ENCODE peak calls at places on chromosomes 5 and 9, in ten cellular contexts. One of them, this sample, is unnamed.

GRCh38 chr9:5450360-5451051 is at the start of gene CD274:
- DNase-seq in BJ: peak
- DNase-seq in GM10248: peak
- DNase-seq in psoas muscle: peak
- DNase-seq in WTC11: peak
- DNase-seq in MM.1S: peak
- DNase-seq in AG09319: peak
- DNase-seq in fibroblast of villous mesenchyme: peak
- DNase-seq in pancreas: peak
- DNase-seq in cardiac muscle cell: peak
- DNase-seq in this sample: peak

GRCh38 chr5:136890431-136891148 is 525.2 kb upstream of the TRPC7 start:
- DNase-seq in BJ: no peak
- DNase-seq in GM10248: no peak
- DNase-seq in psoas muscle: no peak
- DNase-seq in WTC11: no peak
- DNase-seq in MM.1S: no peak
- DNase-seq in AG09319: no peak
- DNase-seq in fibroblast of villous mesenchyme: no peak
- DNase-seq in pancreas: no peak
- DNase-seq in cardiac muscle cell: no peak
- DNase-seq in this sample: no peak

GRCh38 chr9:85508616-85509015 is 233.1 kb downstream of the AGTPBP1 start:
- DNase-seq in BJ: no peak
- DNase-seq in GM10248: no peak
- DNase-seq in psoas muscle: no peak
- DNase-seq in WTC11: no peak
- DNase-seq in MM.1S: no peak
- DNase-seq in AG09319: no peak
- DNase-seq in fibroblast of villous mesenchyme: no peak
- DNase-seq in pancreas: no peak
- DNase-seq in cardiac muscle cell: no peak
- DNase-seq in this sample: no peak

GRCh38 chr5:74403771-74404170 is 236.8 kb downstream of the ENC1 start:
- DNase-seq in BJ: no peak
- DNase-seq in GM10248: no peak
- DNase-seq in psoas muscle: no peak
- DNase-seq in WTC11: no peak
- DNase-seq in MM.1S: no peak
- DNase-seq in AG09319: no peak
- DNase-seq in fibroblast of villous mesenchyme: no peak
- DNase-seq in pancreas: no peak
- DNase-seq in cardiac muscle cell: no peak
- DNase-seq in this sample: no peak

GRCh38 chr9:74742792-74743389 is 144.8 kb downstream of the TRPM6 start:
- DNase-seq in BJ: no peak
- DNase-seq in GM10248: no peak
- DNase-seq in psoas muscle: no peak
- DNase-seq in WTC11: peak
- DNase-seq in MM.1S: peak
- DNase-seq in AG09319: no peak
- DNase-seq in fibroblast of villous mesenchyme: peak
- DNase-seq in pancreas: no peak
- DNase-seq in cardiac muscle cell: peak
- DNase-seq in this sample: no peak

GRCh38 chr5:178762960-178763359 is 32.5 kb upstream of the ZNF354A start:
- DNase-seq in BJ: no peak
- DNase-seq in GM10248: no peak
- DNase-seq in psoas muscle: no peak
- DNase-seq in WTC11: no peak
- DNase-seq in MM.1S: no peak
- DNase-seq in AG09319: no peak
- DNase-seq in fibroblast of villous mesenchyme: no peak
- DNase-seq in pancreas: no peak
- DNase-seq in cardiac muscle cell: no peak
- DNase-seq in this sample: no peak

GRCh38 chr5:12023614-12024241 is 119.5 kb upstream of the CTNND2 start:
- DNase-seq in BJ: no peak
- DNase-seq in GM10248: peak
- DNase-seq in psoas muscle: no peak
- DNase-seq in WTC11: no peak
- DNase-seq in MM.1S: peak
- DNase-seq in AG09319: no peak
- DNase-seq in fibroblast of villous mesenchyme: peak
- DNase-seq in pancreas: peak
- DNase-seq in cardiac muscle cell: peak
- DNase-seq in this sample: peak

GRCh38 chr5:74762599-74762998 is 4.3 kb downstream of the GFM2 start:
- DNase-seq in BJ: no peak
- DNase-seq in GM10248: no peak
- DNase-seq in psoas muscle: no peak
- DNase-seq in WTC11: no peak
- DNase-seq in MM.1S: no peak
- DNase-seq in AG09319: no peak
- DNase-seq in fibroblast of villous mesenchyme: peak
- DNase-seq in pancreas: no peak
- DNase-seq in cardiac muscle cell: peak
- DNase-seq in this sample: no peak

GRCh38 chr5:26519245-26519644 is 519.1 kb downstream of the CDH9 start:
- DNase-seq in BJ: no peak
- DNase-seq in GM10248: no peak
- DNase-seq in psoas muscle: no peak
- DNase-seq in WTC11: no peak
- DNase-seq in MM.1S: no peak
- DNase-seq in AG09319: no peak
- DNase-seq in fibroblast of villous mesenchyme: no peak
- DNase-seq in pancreas: no peak
- DNase-seq in cardiac muscle cell: no peak
- DNase-seq in this sample: no peak

GRCh38 chr9:70924905-70925547 is 196.4 kb downstream of the TRPM3 start:
- DNase-seq in BJ: no peak
- DNase-seq in GM10248: peak
- DNase-seq in psoas muscle: no peak
- DNase-seq in WTC11: peak
- DNase-seq in MM.1S: peak
- DNase-seq in AG09319: peak
- DNase-seq in fibroblast of villous mesenchyme: peak
- DNase-seq in pancreas: peak
- DNase-seq in cardiac muscle cell: peak
- DNase-seq in this sample: peak

DNA sequence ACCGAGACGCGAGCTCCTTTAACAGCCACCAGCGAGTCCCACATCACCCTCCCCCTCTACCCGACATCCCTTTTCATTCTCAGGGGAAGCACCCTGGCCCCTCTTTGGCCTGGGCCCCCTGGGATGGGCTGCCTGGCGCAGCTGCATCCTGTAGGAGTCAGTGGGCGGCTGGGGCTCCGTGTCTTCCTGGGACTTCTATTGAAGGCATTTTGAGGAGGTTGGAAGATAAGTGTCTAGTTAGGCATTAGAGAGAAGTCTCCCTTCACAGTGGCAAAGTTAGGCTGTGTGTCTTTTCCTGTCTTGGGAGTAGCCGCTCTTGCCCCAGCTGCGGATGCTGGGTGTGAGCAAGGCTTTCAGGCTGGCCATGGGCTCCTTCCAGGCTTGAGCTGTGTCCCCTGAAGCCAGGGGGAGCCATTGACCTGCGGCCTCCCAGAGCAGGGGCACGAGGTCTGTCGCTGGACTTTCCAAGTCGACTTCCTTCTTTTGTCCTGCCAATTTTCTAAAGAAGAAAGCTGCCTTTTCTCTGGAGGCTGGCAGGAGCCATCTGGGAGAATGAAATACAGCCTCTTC is 18.6 kb upstream of the NKD2 start:
- DNase-seq in BJ: no peak
- DNase-seq in GM10248: no peak
- DNase-seq in psoas muscle: peak
- DNase-seq in WTC11: peak
- DNase-seq in MM.1S: no peak
- DNase-seq in AG09319: no peak
- DNase-seq in fibroblast of villous mesenchyme: peak
- DNase-seq in pancreas: no peak
- DNase-seq in cardiac muscle cell: peak
- DNase-seq in this sample: no peak
- TF ChIP-seq CTCF in BJ: no peak
- TF ChIP-seq CTCF in GM10248: peak
- TF ChIP-seq CTCF in psoas muscle: peak
- TF ChIP-seq CTCF in WTC11: no peak
- TF ChIP-seq CTCF in MM.1S: peak
- TF ChIP-seq CTCF in AG09319: no peak
- TF ChIP-seq CTCF in fibroblast of villous mesenchyme: peak
- TF ChIP-seq CTCF in pancreas: no peak
- TF ChIP-seq CTCF in cardiac muscle cell: peak
- TF ChIP-seq CTCF in this sample: no peak

GRCh38 chr5:24630925-24631324 is 13.9 kb downstream of the CDH10 start:
- DNase-seq in BJ: no peak
- DNase-seq in GM10248: no peak
- DNase-seq in psoas muscle: no peak
- DNase-seq in WTC11: no peak
- DNase-seq in MM.1S: no peak
- DNase-seq in AG09319: no peak
- DNase-seq in fibroblast of villous mesenchyme: no peak
- DNase-seq in pancreas: no peak
- DNase-seq in cardiac muscle cell: no peak
- DNase-seq in this sample: no peak

GRCh38 chr5:24629798-24630197 is 15.0 kb downstream of the CDH10 start:
- DNase-seq in BJ: no peak
- DNase-seq in GM10248: no peak
- DNase-seq in psoas muscle: no peak
- DNase-seq in WTC11: no peak
- DNase-seq in MM.1S: no peak
- DNase-seq in AG09319: no peak
- DNase-seq in fibroblast of villous mesenchyme: no peak
- DNase-seq in pancreas: no peak
- DNase-seq in cardiac muscle cell: no peak
- DNase-seq in this sample: no peak

GRCh38 chr5:24635217-24635616 is 9.6 kb downstream of the CDH10 start:
- DNase-seq in BJ: no peak
- DNase-seq in GM10248: no peak
- DNase-seq in psoas muscle: no peak
- DNase-seq in WTC11: no peak
- DNase-seq in MM.1S: no peak
- DNase-seq in AG09319: no peak
- DNase-seq in fibroblast of villous mesenchyme: no peak
- DNase-seq in pancreas: no peak
- DNase-seq in cardiac muscle cell: no peak
- DNase-seq in this sample: no peak

DNA sequence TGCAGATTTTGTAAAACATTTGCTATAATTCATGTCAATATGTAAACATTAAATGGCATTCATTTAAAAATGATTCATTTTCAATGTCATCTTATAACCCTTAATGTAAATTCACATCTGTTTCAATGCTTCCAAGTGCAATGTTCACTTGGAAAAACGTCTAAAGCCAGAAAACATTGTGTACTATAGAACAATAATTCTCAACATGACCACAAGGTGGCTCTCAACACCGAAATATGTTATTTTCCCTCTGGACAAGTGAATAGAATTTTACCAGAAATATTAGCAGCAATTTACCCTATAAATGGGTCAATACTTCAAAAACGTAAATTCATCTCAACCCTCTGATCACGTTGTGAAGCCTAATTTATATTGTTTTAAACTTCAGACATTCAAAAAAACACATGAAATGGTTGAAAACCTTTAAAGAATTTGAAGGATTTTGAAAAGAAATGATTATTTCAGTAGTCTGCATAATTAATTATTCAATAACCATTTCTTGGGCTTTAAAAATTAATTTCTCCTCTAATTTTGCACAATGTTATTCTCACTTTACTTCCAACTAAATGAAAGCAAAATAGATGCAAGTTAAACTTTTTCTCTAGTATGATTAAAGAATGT is 11.0 kb downstream of the CDH10 start:
- DNase-seq in BJ: no peak
- DNase-seq in GM10248: peak
- DNase-seq in psoas muscle: no peak
- DNase-seq in WTC11: no peak
- DNase-seq in MM.1S: peak
- DNase-seq in AG09319: no peak
- DNase-seq in fibroblast of villous mesenchyme: peak
- DNase-seq in pancreas: no peak
- DNase-seq in cardiac muscle cell: peak
- DNase-seq in this sample: peak
- TF ChIP-seq CTCF in BJ: peak
- TF ChIP-seq CTCF in GM10248: peak
- TF ChIP-seq CTCF in psoas muscle: peak
- TF ChIP-seq CTCF in WTC11: peak
- TF ChIP-seq CTCF in MM.1S: peak
- TF ChIP-seq CTCF in AG09319: peak
- TF ChIP-seq CTCF in fibroblast of villous mesenchyme: peak
- TF ChIP-seq CTCF in pancreas: peak
- TF ChIP-seq CTCF in cardiac muscle cell: peak
- TF ChIP-seq CTCF in this sample: peak

DNA sequence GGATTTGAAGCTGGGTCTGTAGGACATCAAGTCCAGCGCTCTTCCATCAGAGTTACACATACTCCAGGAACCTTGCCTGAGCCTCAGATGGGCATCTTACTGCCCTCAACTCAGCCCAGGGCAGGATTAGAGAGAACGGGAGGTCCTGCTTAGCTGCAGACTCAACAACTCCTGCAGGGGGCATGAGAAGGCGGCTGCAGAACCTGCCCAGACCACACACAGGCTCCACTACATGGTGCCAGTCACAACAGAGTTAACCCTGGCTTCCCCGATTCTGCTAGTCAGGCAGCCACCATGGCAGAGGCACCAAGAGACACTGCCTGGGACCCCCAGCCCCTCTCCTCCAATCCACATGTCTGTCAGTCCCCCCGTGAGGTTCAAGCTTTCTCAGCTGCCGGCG is 23.9 kb upstream of the CPLX2 start:
- DNase-seq in BJ: no peak
- DNase-seq in GM10248: peak
- DNase-seq in psoas muscle: peak
- DNase-seq in WTC11: peak
- DNase-seq in MM.1S: no peak
- DNase-seq in AG09319: no peak
- DNase-seq in fibroblast of villous mesenchyme: no peak
- DNase-seq in pancreas: no peak
- DNase-seq in cardiac muscle cell: peak
- DNase-seq in this sample: no peak
- TF ChIP-seq CTCF in BJ: peak
- TF ChIP-seq CTCF in GM10248: no peak
- TF ChIP-seq CTCF in psoas muscle: no peak
- TF ChIP-seq CTCF in WTC11: peak
- TF ChIP-seq CTCF in MM.1S: no peak
- TF ChIP-seq CTCF in AG09319: no peak
- TF ChIP-seq CTCF in fibroblast of villous mesenchyme: peak
- TF ChIP-seq CTCF in pancreas: no peak
- TF ChIP-seq CTCF in cardiac muscle cell: no peak
- TF ChIP-seq CTCF in this sample: no peak

DNA sequence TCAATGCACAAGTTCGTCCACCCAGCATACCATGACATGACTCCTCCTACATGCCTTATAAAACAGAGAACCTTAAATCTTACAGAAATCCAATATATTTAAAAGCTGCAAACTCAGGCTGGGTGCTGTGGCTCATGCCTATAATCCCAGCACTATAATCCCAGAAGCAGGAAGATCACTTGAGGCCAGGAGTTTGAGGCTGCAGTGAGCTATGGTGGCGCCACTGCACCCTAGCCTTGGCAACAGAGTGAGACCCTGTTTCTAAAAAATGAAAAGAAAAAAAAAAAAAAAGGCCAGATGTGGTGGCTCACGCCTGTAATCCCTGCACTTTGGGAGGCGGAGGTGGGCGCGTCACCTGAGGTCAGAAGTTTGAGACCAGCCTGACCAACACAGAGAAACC is 68.7 kb downstream of the MTMR12 start:
- DNase-seq in BJ: no peak
- DNase-seq in GM10248: no peak
- DNase-seq in psoas muscle: no peak
- DNase-seq in WTC11: no peak
- DNase-seq in MM.1S: no peak
- DNase-seq in AG09319: no peak
- DNase-seq in fibroblast of villous mesenchyme: no peak
- DNase-seq in pancreas: no peak
- DNase-seq in cardiac muscle cell: no peak
- DNase-seq in this sample: no peak
- TF ChIP-seq CTCF in BJ: no peak
- TF ChIP-seq CTCF in GM10248: no peak
- TF ChIP-seq CTCF in psoas muscle: no peak
- TF ChIP-seq CTCF in WTC11: no peak
- TF ChIP-seq CTCF in MM.1S: no peak
- TF ChIP-seq CTCF in AG09319: no peak
- TF ChIP-seq CTCF in fibroblast of villous mesenchyme: no peak
- TF ChIP-seq CTCF in pancreas: no peak
- TF ChIP-seq CTCF in cardiac muscle cell: no peak
- TF ChIP-seq CTCF in this sample: no peak